ENCODE peak calls at places on chromosomes 1 and 21, in five cellular contexts. X is central memory CD4-positive, alpha-beta T cell; D is activated CD8-positive, alpha-beta memory T cell treated with anti-CD3 and anti-CD28 coated beads for 4 hours; S is ELR; H is ELF-1. Z is an unnamed sample.

GRCh38 chr1:202642619-202643291 is 67.5 kb downstream of the SYT2 start:
- DNase-seq in X (no peak), D (no peak), S (no peak), H (no peak), Z (no peak)

GRCh38 chr1:203031467-203031866 is 5.2 kb downstream of the PPFIA4 start:
- DNase-seq in X (no peak), D (no peak), S (peak), H (no peak), Z (peak)

GRCh38 chr1:223525957-223526356 is 132.7 kb downstream of the CCDC185 start:
- DNase-seq in X (no peak), D (no peak), S (no peak), H (no peak), Z (no peak)

GRCh38 chr1:233597489-233597901 is 16.4 kb upstream of the KCNK1 start:
- DNase-seq in X (no peak), D (no peak), S (peak), H (no peak), Z (no peak)

GRCh38 chr1:22021061-22021460 is 19.6 kb downstream of the CELA3A start:
- DNase-seq in X (no peak), D (no peak), S (no peak), H (no peak), Z (no peak)

GRCh38 chr1:203354246-203354645 is 3.3 kb upstream of the FMOD start:
- DNase-seq in X (no peak), D (no peak), S (peak), H (no peak), Z (peak)

GRCh38 chr1:150512846-150513245 is 2.7 kb upstream of the FALEC start:
- DNase-seq in X (no peak), D (no peak), S (no peak), H (no peak), Z (peak)

GRCh38 chr1:41385398-41386189 is 24.4 kb downstream of the FOXO6 start:
- DNase-seq in X (no peak), D (no peak), S (no peak), H (no peak), Z (no peak)

GRCh38 chr1:179586107-179586823 is 5.4 kb upstream of the TDRD5 start:
- DNase-seq in X (no peak), D (no peak), S (peak), H (peak), Z (peak)

GRCh38 chr1:46342084-46342656 is 1.6 kb downstream of the NSUN4 start:
- DNase-seq in X (no peak), D (no peak), S (peak), H (peak), Z (peak)

GRCh38 chr1:229354226-229354625 is 11.4 kb upstream of the CCSAP start:
- DNase-seq in X (no peak), D (no peak), S (no peak), H (no peak), Z (no peak)

GRCh38 chr1:29100487-29100886 is 23.2 kb downstream of the TMEM200B start:
- DNase-seq in X (no peak), D (no peak), S (no peak), H (no peak), Z (no peak)

GRCh38 chr21:45040114-45040715 is 34.2 kb upstream of the ADARB1 start:
- DNase-seq in X (no peak), D (no peak), S (no peak), H (no peak), Z (no peak)

GRCh38 chr1:235831148-235831547 is 35.6 kb downstream of the LYST start:
- DNase-seq in X (no peak), D (no peak), S (peak), H (no peak), Z (peak)

GRCh38 chr1:228050571-228051181 is 31.8 kb upstream of the ARF1 start:
- DNase-seq in X (no peak), D (no peak), S (no peak), H (peak), Z (no peak)

GRCh38 chr1:174626031-174627020 is 178.6 kb downstream of the GPR52 start:
- DNase-seq in X (no peak), D (no peak), S (peak), H (no peak), Z (peak)

GRCh38 chr1:206655471-206655882 is 20.1 kb downstream of the DYRK3 start:
- DNase-seq in X (no peak), D (no peak), S (no peak), H (peak), Z (no peak)

GRCh38 chr1:187819081-187819480 is 990.3 kb downstream of the PLA2G4A start:
- DNase-seq in X (no peak), D (no peak), S (no peak), H (no peak), Z (no peak)

GRCh38 chr1:167795810-167796740 is 74.3 kb downstream of the MPZL1 start:
- DNase-seq in X (no peak), D (no peak), S (peak), H (peak), Z (no peak)

GRCh38 chr1:167175901-167176300 is 44.8 kb upstream of the POU2F1 start:
- DNase-seq in X (no peak), D (no peak), S (peak), H (no peak), Z (peak)

GRCh38 chr1:56423716-56424115 is 155.6 kb downstream of the PLPP3 start:
- DNase-seq in X (no peak), D (no peak), S (no peak), H (no peak), Z (no peak)

GRCh38 chr1:102628008-102628736 is 480.1 kb downstream of the COL11A1 start:
- DNase-seq in X (no peak), D (no peak), S (peak), H (no peak), Z (no peak)